ENCODE peak calls at places on chromosomes 16 and 17, in eight cellular contexts. C is SW480; W is activated CD8-positive, alpha-beta T cell treated with anti-CD3 and anti-CD28 coated beads for 36 hours; G is psoas muscle; D is uterus; E is anterior cingulate cortex; F is substantia nigra; T is AG08396. Y is an unnamed sample.

GRCh38 chr16:85759136-85759535 is 8.2 kb upstream of the C16orf74 start:
- DNase-seq in G (no peak), F (no peak), E (no peak), W (no peak), D (no peak), T (no peak), C (no peak), Y (no peak)

GRCh38 chr17:80955673-80956306 is 35.9 kb upstream of the CHMP6 start:
- DNase-seq in C (no peak), E (no peak), F (no peak), T (no peak), D (peak; percentile 10), W (no peak), G (no peak), Y (no peak)

GRCh38 chr17:79495665-79496064 is 115.2 kb downstream of the RBFOX3 start:
- DNase-seq in G (no peak), T (no peak), D (no peak), F (no peak), C (no peak), W (no peak), E (no peak), Y (no peak)

GRCh38 chr16:73058221-73058615 is 10.3 kb upstream of the ZFHX3 start:
- DNase-seq in W (no peak), C (no peak), E (no peak), F (no peak), D (no peak), T (peak; percentile 65), G (peak; percentile 63), Y (peak; percentile 28)

GRCh38 chr16:85484337-85485295 is 128.5 kb upstream of the GSE1 start:
- DNase-seq in F (no peak), T (no peak), G (no peak), E (no peak), D (no peak), W (no peak), C (no peak), Y (no peak)

GRCh38 chr16:55672471-55672870 is 16.7 kb downstream of the SLC6A2 start:
- DNase-seq in E (no peak), F (no peak), W (no peak), C (no peak), T (no peak), G (peak; percentile 24), D (no peak), Y (no peak)

GRCh38 chr17:30290696-30291570 is 811 bp downstream of the BLMH start:
- DNase-seq in G (peak; percentile 28), C (peak; percentile 72), F (no peak), W (peak; percentile 61), T (peak; percentile 53), E (no peak), D (peak; percentile 16), Y (peak; percentile 39)

GRCh38 chr17:4476017-4476416 is 22.7 kb upstream of the SPNS2 start:
- DNase-seq in C (peak; percentile 83), E (no peak), F (no peak), D (no peak), T (no peak), G (no peak), W (no peak), Y (no peak)

GRCh38 chr16:87457724-87458423 is 35.0 kb downstream of the ZCCHC14 start:
- DNase-seq in G (no peak), D (no peak), F (no peak), T (peak; percentile 91), W (peak; percentile 66), E (no peak), C (peak; percentile 98), Y (peak; percentile 44)

GRCh38 chr16:12095275-12096161 is 119.0 kb downstream of the SNX29 start:
- DNase-seq in C (peak; percentile 18), E (peak; percentile 54), G (peak; percentile 72), F (peak; percentile 47), W (peak; percentile 80), T (peak; percentile 63), D (peak; percentile 63), Y (peak; percentile 74)

GRCh38 chr17:2380225-2380922 is 20.5 kb downstream of the MNT start:
- DNase-seq in F (no peak), E (no peak), G (no peak), T (peak; percentile 36), C (no peak), D (no peak), W (no peak), Y (no peak)

GRCh38 chr17:79171152-79171551 is 96.5 kb downstream of the ENGASE start:
- DNase-seq in D (no peak), T (no peak), C (no peak), G (no peak), E (no peak), F (no peak), W (no peak), Y (no peak)

GRCh38 chr17:17362531-17362930 is 59.4 kb downstream of the NT5M start:
- DNase-seq in G (no peak), D (no peak), E (no peak), T (no peak), F (no peak), C (no peak), W (no peak), Y (no peak)

GRCh38 chr16:86002178-86002577 is 103.2 kb downstream of the IRF8 start:
- DNase-seq in E (no peak), T (no peak), G (no peak), F (no peak), W (no peak), C (no peak), D (no peak), Y (no peak)

GRCh38 chr17:491086-492014 is 138.7 kb upstream of the RPH3AL start:
- DNase-seq in C (peak; percentile 60), G (peak; percentile 73), D (peak; percentile 60), E (no peak), T (peak; percentile 87), W (no peak), F (no peak), Y (peak; percentile 15)

GRCh38 chr17:32303861-32304288 is 38.1 kb downstream of the C17orf75 start:
- DNase-seq in G (no peak), F (no peak), C (no peak), E (no peak), D (no peak), W (no peak), T (no peak), Y (no peak)

GRCh38 chr16:85423186-85423550 is 190.0 kb upstream of the GSE1 start:
- DNase-seq in E (no peak), C (no peak), W (no peak), F (no peak), D (no peak), G (peak; percentile 6), T (no peak), Y (peak; percentile 2)

GRCh38 chr17:19534562-19535149 is 1.0 kb downstream of the SLC47A1 start:
- DNase-seq in G (no peak), E (no peak), D (no peak), T (no peak), W (peak; percentile 55), F (no peak), C (peak; percentile 62), Y (no peak)

GRCh38 chr17:36197389-36197708 is 791 bp upstream of the CCL3L1 start:
- DNase-seq in T (no peak), G (no peak), F (no peak), C (no peak), E (no peak), D (no peak), W (no peak), Y (no peak)

GRCh38 chr17:44383363-44383762 is 6.1 kb downstream of the ITGA2B start:
- DNase-seq in E (no peak), C (no peak), F (no peak), W (no peak), T (no peak), G (no peak), D (no peak), Y (no peak)

GRCh38 chr17:18992454-18993130 is 12.0 kb downstream of the FAM83G start:
- DNase-seq in F (no peak), G (no peak), T (no peak), W (peak; percentile 60), D (no peak), E (no peak), C (no peak), Y (no peak)

GRCh38 chr17:80364091-80364691 is 50.8 kb upstream of the ENDOV start:
- DNase-seq in E (no peak), W (peak; percentile 47), F (no peak), T (no peak), G (no peak), D (no peak), C (no peak), Y (peak; percentile 54)

GRCh38 chr16:48535831-48536599 is 74.0 kb downstream of the N4BP1 start:
- DNase-seq in W (peak; percentile 55), C (no peak), E (no peak), G (peak; percentile 84), T (peak; percentile 57), F (peak; percentile 28), D (peak; percentile 41), Y (peak; percentile 39)

GRCh38 chr16:2429771-2430663 is 770 bp downstream of the CCNF start:
- DNase-seq in E (no peak), D (no peak), T (no peak), G (no peak), C (peak; percentile 25), W (no peak), F (no peak), Y (no peak)

GRCh38 chr17:35866356-35866950 is 2.2 kb downstream of the HEATR9 start:
- DNase-seq in F (no peak), E (no peak), C (no peak), D (no peak), T (no peak), G (no peak), W (no peak), Y (no peak)

GRCh38 chr17:39982069-39982371 is 1.4 kb downstream of the PSMD3 start:
- DNase-seq in G (no peak), W (no peak), D (no peak), E (no peak), F (no peak), C (no peak), T (no peak), Y (no peak)

GRCh38 chr16:5015351-5015750 is 18.4 kb downstream of the NAGPA start:
- DNase-seq in D (no peak), G (no peak), T (peak; percentile 37), E (no peak), C (no peak), F (no peak), W (no peak), Y (no peak)

GRCh38 chr17:50219939-50220465 is 18.6 kb upstream of the COL1A1 start:
- DNase-seq in W (no peak), F (no peak), T (no peak), C (no peak), E (no peak), D (peak; percentile 37), G (no peak), Y (no peak)

GRCh38 chr17:80783461-80783860 is 208.2 kb upstream of the CHMP6 start:
- DNase-seq in E (no peak), F (no peak), W (no peak), G (no peak), D (no peak), T (no peak), C (no peak), Y (peak; percentile 3)

GRCh38 chr16:66719246-66719645 is 22.7 kb upstream of the CMTM4 start:
- DNase-seq in D (no peak), F (no peak), T (no peak), E (no peak), W (no peak), C (no peak), G (no peak), Y (no peak)

GRCh38 chr17:34420254-34420766 is 57.3 kb upstream of the CCL1 start:
- DNase-seq in G (peak; percentile 24), E (peak; percentile 30), T (peak; percentile 76), D (peak; percentile 52), C (peak; percentile 44), F (peak; percentile 37), W (peak; percentile 76), Y (peak; percentile 77)

GRCh38 chr17:53749178-53749577 is 73.5 kb upstream of the KIF2B start:
- DNase-seq in C (peak; percentile 16), E (no peak), T (peak; percentile 5), G (no peak), F (no peak), D (no peak), W (no peak), Y (no peak)

GRCh38 chr17:81432873-81433451 is 37.7 kb downstream of the BAHCC1 start:
- DNase-seq in F (no peak), W (no peak), T (no peak), G (no peak), D (no peak), E (peak; percentile 27), C (no peak), Y (no peak)

GRCh38 chr17:27741361-27741861 is 58.9 kb downstream of the NOS2 start:
- DNase-seq in E (no peak), C (no peak), T (peak; percentile 36), G (no peak), D (no peak), F (no peak), W (no peak), Y (no peak)

Y was measured in activated naive CD4-positive, alpha-beta T cell treated with anti-CD3 and anti-CD28 coated beads for 36 hours.